ENCODE peak calls at places on chromosome 15, in six cellular contexts. H, L, Z, R, P and G are unnamed samples.

GRCh38 chr15:100525894-100526512 is 2.7 kb downstream of the CERS3 start:
- DNase-seq in H (no peak), Z (no peak), P (no peak), R (no peak), L (peak; percentile 60), G (peak; percentile 93)

GRCh38 chr15:90422043-90422442 is 34.0 kb downstream of the IQGAP1 start:
- DNase-seq in Z (no peak), R (no peak), H (no peak), P (no peak), L (no peak), G (no peak)

GRCh38 chr15:61764981-61765380 is 295.3 kb downstream of the VPS13C start:
- DNase-seq in Z (peak; percentile 18), R (no peak), L (no peak), H (no peak), P (no peak), G (no peak)

GRCh38 chr15:35549567-35549966 is 3.6 kb upstream of the DPH6 start:
- DNase-seq in R (no peak), H (no peak), Z (peak; percentile 55), L (no peak), P (no peak), G (no peak)

GRCh38 chr15:44782516-44782915 is 46.2 kb downstream of the TRIM69 start:
- DNase-seq in P (no peak), L (no peak), Z (no peak), R (no peak), H (no peak), G (no peak)

GRCh38 chr15:89999676-90000174 is 1.4 kb upstream of the ZNF710 start:
- DNase-seq in Z (peak; percentile 90), R (no peak), P (no peak), H (no peak), L (no peak), G (peak; percentile 67)

GRCh38 chr15:99720533-99720932 is 12.7 kb downstream of the LYSMD4 start:
- DNase-seq in R (no peak), L (no peak), P (no peak), Z (no peak), H (no peak), G (no peak)

GRCh38 chr15:41629883-41630282 is 30.3 kb upstream of the MGA start:
- DNase-seq in L (no peak), P (no peak), H (no peak), R (no peak), Z (peak; percentile 49), G (no peak)

GRCh38 chr15:88375234-88375926 is 91.8 kb downstream of the MRPL46 start:
- DNase-seq in H (peak; percentile 41), Z (peak; percentile 16), L (no peak), R (no peak), P (no peak), G (no peak)

GRCh38 chr15:79010278-79010677 is 65.4 kb upstream of the CTSH start:
- DNase-seq in Z (no peak), P (no peak), R (no peak), L (no peak), H (no peak), G (no peak)

GRCh38 chr15:48811325-48811938 is 563 bp upstream of the CEP152 start:
- DNase-seq in P (no peak), R (no peak), H (no peak), L (no peak), Z (peak; percentile 14), G (no peak)

GRCh38 chr15:89401636-89402252 is 67.1 kb upstream of the POLG start:
- DNase-seq in P (no peak), R (no peak), H (no peak), L (no peak), Z (no peak), G (no peak)

GRCh38 chr15:68218331-68218730 is 11.2 kb downstream of the CLN6 start:
- DNase-seq in P (no peak), H (peak; percentile 22), R (no peak), L (no peak), Z (no peak), G (peak; percentile 11)

GRCh38 chr15:65875458-65875857 is 6.2 kb downstream of the RAB11A start:
- DNase-seq in L (no peak), R (no peak), H (no peak), P (no peak), Z (no peak), G (no peak)

GRCh38 chr15:66707310-66708160 is 5.5 kb downstream of the SMAD6 start:
- DNase-seq in P (no peak), L (peak; percentile 62), Z (peak; percentile 88), H (peak; percentile 74), R (peak; percentile 90), G (peak; percentile 75)

GRCh38 chr15:67076147-67076843 is 10.9 kb downstream of the SMAD3 start:
- DNase-seq in P (peak; percentile 69), R (no peak), L (peak; percentile 58), H (no peak), Z (no peak), G (no peak)

GRCh38 chr15:33910741-33911140 is 57.6 kb upstream of the CHRM5 start:
- DNase-seq in P (no peak), Z (no peak), L (no peak), H (no peak), R (no peak), G (no peak)

GRCh38 chr15:66745530-66746230 is 43.6 kb downstream of the SMAD6 start:
- DNase-seq in Z (no peak), L (no peak), R (no peak), H (no peak), P (no peak), G (peak; percentile 40)

GRCh38 chr15:74340139-74340538 is 27.3 kb downstream of the CYP11A1 start:
- DNase-seq in H (no peak), R (no peak), P (no peak), Z (no peak), L (no peak), G (peak; percentile 61)

GRCh38 chr15:90287096-90287495 is 21.6 kb downstream of the NGRN start:
- DNase-seq in H (no peak), R (no peak), P (no peak), Z (peak; percentile 72), L (no peak), G (no peak)

GRCh38 chr15:33201376-33202189 is 7.1 kb upstream of the FMN1 start:
- DNase-seq in R (peak; percentile 42), Z (peak; percentile 77), P (peak; percentile 95), H (peak; percentile 53), L (peak; percentile 71), G (no peak)

GRCh38 chr15:71743861-71744382 is 66.4 kb upstream of the NR2E3 start:
- DNase-seq in P (no peak), H (peak; percentile 60), L (peak; percentile 73), Z (peak; percentile 79), R (peak; percentile 69), G (no peak)

GRCh38 chr15:65391732-65392131 is 13.9 kb upstream of the IGDCC3 start:
- DNase-seq in L (no peak), Z (no peak), H (no peak), P (no peak), R (no peak), G (no peak)

GRCh38 chr15:25541228-25541627 is 102.4 kb upstream of the UBE3A start:
- DNase-seq in H (no peak), P (no peak), R (no peak), Z (no peak), L (no peak), G (no peak)

GRCh38 chr15:42736178-42736792 is 643 bp downstream of the CDAN1 start:
- DNase-seq in R (peak; percentile 81), P (no peak), Z (peak; percentile 43), H (no peak), L (no peak), G (peak; percentile 64)

GRCh38 chr15:72176155-72176554 is 21.4 kb downstream of the GRAMD2A start:
- DNase-seq in L (no peak), Z (no peak), H (no peak), P (no peak), R (no peak), G (no peak)

GRCh38 chr15:70611286-70611685 is 152.1 kb downstream of the UACA start:
- DNase-seq in L (no peak), Z (no peak), H (no peak), P (no peak), R (no peak), G (no peak)
- TF ChIP-seq POLR2AphosphoS5 in L (no peak), Z (no peak), H (no peak), P (no peak), R (no peak), G (no peak)

DNA sequence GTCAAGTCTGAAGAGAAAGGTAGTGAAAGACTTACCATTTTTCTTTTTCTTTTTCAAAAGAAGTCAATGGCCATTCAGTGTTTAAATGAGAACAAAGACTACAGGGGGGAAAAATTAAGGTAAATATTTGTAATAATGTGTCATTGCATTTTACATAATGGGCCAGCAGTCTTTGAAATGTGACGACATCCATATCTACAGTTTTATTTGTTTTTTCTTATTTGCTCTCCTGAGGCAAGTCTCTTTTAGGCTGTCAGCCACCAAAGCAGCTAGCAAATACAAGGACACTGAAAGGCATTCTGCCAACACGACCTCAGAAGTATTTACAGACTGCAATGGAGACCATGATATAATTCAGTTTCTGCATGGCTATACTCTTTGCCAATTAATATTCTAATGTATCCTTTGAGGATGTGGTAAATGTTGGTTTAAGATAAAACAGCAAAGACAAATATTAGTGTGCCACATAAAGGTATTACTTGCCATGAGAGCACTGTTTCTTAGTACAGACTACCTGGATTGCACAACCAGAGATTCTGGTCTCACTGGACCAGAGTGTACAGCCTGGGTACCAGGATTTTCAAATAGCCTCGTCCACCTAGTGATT is 307.0 kb upstream of the THBS1 start:
- DNase-seq in L (peak; percentile 84), R (no peak), P (no peak), H (no peak), Z (no peak), G (no peak)
- H3K4me1 ChIP-seq in L (peaks cover 23% of the 10 kb centered on the region), R (peaks cover 11% of the 10 kb centered on the region), P (no peaks in the 10 kb centered on the region), H (no peaks in the 10 kb centered on the region), Z (no peaks in the 10 kb centered on the region), G (no peaks in the 10 kb centered on the region)

GRCh38 chr15:36882487-36883108 is 217.8 kb downstream of the MEIS2 start:
- DNase-seq in Z (peak; percentile 59), R (no peak), L (no peak), H (no peak), P (no peak), G (no peak)
- TF ChIP-seq POLR2AphosphoS5 in Z (no peak), R (no peak), L (no peak), H (no peak), P (no peak), G (no peak)

DNA sequence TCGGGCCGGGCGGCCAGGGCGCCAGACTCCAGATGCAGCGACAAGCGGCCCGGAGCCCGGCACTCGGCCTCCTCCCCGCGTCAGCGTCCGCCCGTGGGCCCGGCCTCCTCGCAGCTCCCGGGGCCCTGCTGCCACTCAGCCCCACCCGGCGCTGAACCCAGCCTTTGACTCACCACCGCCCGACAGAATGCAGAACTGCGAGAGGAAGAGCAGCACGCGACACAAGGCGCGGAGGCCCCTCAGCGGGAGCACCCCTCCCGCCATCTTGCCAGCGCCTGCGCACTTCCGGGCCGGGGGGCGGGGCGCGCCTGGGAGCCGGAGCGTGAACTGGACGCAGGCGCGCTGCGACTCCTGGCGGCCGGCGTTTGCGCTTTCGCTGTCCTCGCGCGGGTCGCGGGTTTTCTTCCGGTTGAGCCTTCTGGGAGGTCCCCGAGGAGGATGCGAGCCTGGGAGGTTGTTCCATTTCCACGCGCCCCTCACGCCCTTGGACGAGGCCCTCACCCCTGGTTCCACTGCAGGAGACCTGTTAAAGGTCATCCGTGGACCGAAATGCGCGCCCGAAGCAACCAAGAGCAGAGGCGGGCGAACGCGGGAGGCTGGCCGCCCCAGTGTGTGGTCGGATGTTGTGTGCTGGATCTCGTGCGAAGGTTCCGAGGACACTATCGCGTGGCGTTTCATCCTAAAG is at the start of gene TM2D3:
- DNase-seq in P (peak; percentile 73), H (peak; percentile 94), L (peak; percentile 95), R (peak; percentile 98), Z (peak; percentile 95), G (peak; percentile 96)
- H3K4me1 ChIP-seq in P (peaks cover 6% of the 10 kb centered on the region), H (no peaks in the 10 kb centered on the region), L (peaks cover 53% of the 10 kb centered on the region), R (peaks cover 22% of the 10 kb centered on the region), Z (no peaks in the 10 kb centered on the region), G (no peaks in the 10 kb centered on the region)